ENCODE peak calls at places on chromosomes 12 and 14, in six cellular contexts. S is mesenchymal stem cell, E is cardiac muscle cell, C is suprapubic skin, P is heart left ventricle, M is A549. X is an unnamed sample.
A peak's percentile ranks its signal among the peaks of the same experiment; 100 is the strongest.

GRCh38 chr14:103347091-103347815 is 13.2 kb downstream of the EIF5 start:
- DNase-seq in E (no peak), P (no peak), M (no peak), C (no peak), S (no peak), X (no peak)

GRCh38 chr14:81408595-81408994 is 8.5 kb upstream of the STON2 start:
- DNase-seq in S (no peak), C (no peak), E (no peak), M (no peak), P (no peak), X (no peak)

GRCh38 chr12:112506513-112507166 is 87.9 kb downstream of the PTPN11 start:
- DNase-seq in M (peak; percentile 33), C (no peak), P (no peak), E (no peak), S (no peak), X (no peak)

GRCh38 chr14:47674546-47675238 is 713 bp downstream of the MDGA2 start:
- DNase-seq in M (no peak), P (no peak), S (peak; percentile 44), E (peak; percentile 48), C (no peak), X (no peak)

GRCh38 chr12:93202688-93203087 is 175.0 kb upstream of the NUDT4 start:
- DNase-seq in E (no peak), S (no peak), M (no peak), P (no peak), C (no peak), X (no peak)

GRCh38 chr12:113184098-113184899 is 979 bp downstream of the DDX54 start:
- DNase-seq in E (no peak), P (no peak), S (no peak), C (no peak), M (no peak), X (no peak)

GRCh38 chr12:100574262-100575074 is 984 bp downstream of the GAS2L3 start:
- DNase-seq in S (peak; percentile 37), P (peak; percentile 30), C (no peak), E (peak; percentile 14), M (peak; percentile 10), X (no peak)

GRCh38 chr12:52217223-52217622 is 15.8 kb upstream of the KRT7 start:
- DNase-seq in S (peak; percentile 53), M (peak; percentile 75), P (peak; percentile 66), E (no peak), C (no peak), X (no peak)

GRCh38 chr12:19012965-19013364 is 116.6 kb upstream of the PLEKHA5 start:
- DNase-seq in S (no peak), M (no peak), C (no peak), E (no peak), P (no peak), X (no peak)

GRCh38 chr12:104006929-104007328 is 41.3 kb downstream of the TDG start:
- DNase-seq in C (no peak), E (no peak), M (peak; percentile 20), P (no peak), S (peak; percentile 53), X (no peak)

DNA sequence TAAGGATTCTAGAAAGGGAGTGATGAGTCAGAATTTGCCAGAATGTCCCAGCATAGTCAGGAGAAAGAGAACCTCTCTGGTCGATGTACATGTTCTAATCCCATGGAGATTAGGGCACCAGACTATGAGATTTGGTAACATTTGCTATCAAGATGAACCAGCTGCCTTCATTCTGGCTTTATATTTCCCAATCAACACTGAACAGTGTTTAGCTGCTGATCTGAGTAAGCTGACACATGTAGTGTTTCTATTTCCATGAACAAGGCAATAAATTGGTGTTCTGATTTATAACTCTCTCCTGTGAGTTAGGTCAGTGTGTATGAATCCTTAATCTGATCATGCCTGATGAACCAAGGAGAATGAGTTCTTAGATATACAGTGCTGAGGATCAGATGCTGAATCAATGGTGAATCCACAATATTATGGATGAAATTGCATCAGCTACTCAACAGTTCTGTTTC is 158.0 kb upstream of the AMIGO2 start:
- DNase-seq in P (no peak), M (no peak), E (no peak), S (peak; percentile 41), C (no peak), X (no peak)
- H3K4me3 ChIP-seq in P (no peak overlapping the region), M (no peak overlapping the region), E (no peak overlapping the region), S (no peak overlapping the region), C (no peak overlapping the region), X (peak overlapping the region; percentile 28)

GRCh38 chr12:2334291-2335088 is 281.7 kb downstream of the CACNA1C start:
- DNase-seq in M (no peak), C (no peak), S (no peak), P (no peak), E (no peak), X (no peak)
- H3K4me1 ChIP-seq in M (no peaks in the 10 kb centered on the region), C (peaks cover 14% of the 10 kb centered on the region), S (peaks cover 28% of the 10 kb centered on the region), P (peaks cover 44% of the 10 kb centered on the region), E (peaks cover 31% of the 10 kb centered on the region), X (no peaks in the 10 kb centered on the region)

GRCh38 chr14:73722581-73722980 is 8.4 kb upstream of the PNMA1 start:
- DNase-seq in S (no peak), E (no peak), P (no peak), C (no peak), M (no peak), X (no peak)

GRCh38 chr14:73724696-73725095 is 10.5 kb upstream of the PNMA1 start:
- DNase-seq in C (no peak), M (no peak), P (no peak), E (no peak), S (no peak), X (no peak)

GRCh38 chr14:73725116-73726024 is 11.2 kb upstream of the PNMA1 start:
- DNase-seq in P (no peak), S (peak; percentile 62), M (no peak), E (no peak), C (no peak), X (no peak)

GRCh38 chr14:73723411-73723798 is 9.2 kb upstream of the PNMA1 start:
- DNase-seq in M (no peak), S (peak; percentile 83), P (no peak), E (no peak), C (no peak), X (no peak)

DNA sequence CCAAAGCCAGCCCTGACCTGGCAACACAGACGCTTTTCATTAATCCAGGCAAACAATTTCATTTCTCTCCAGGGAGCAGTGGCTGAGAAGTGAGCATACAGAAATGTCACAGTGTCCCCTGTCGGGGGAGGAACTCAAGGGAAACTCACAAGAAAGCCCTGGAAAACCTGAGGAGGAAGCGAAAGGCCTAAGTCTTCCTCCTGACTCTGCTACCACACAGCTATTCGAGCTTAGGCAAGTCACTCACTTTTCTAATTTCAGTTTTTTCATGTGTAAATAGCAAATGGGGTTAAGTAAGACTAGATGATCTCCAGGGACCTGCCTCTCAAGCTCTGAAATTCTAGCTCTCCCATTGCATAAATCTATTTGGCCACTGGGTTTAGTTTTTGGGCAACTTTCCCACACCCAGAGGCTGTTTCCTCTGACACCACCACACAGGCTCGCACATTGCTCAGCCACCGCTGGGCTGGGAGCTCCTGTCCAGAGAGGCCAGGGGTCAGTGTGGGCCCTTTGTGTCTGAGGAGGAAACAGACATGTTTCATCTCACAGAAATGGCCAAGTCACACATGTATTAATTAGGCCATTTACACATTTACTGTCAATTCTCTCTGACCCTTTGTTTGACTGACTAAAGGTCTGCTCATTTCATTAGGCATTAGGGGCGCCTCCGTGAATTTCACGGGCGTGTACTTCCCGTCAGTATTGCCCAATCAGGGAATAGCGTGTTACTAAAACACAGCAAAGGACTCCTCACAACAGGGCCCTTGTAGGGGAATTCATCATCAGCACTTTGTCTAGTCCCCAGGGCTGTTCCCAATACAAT is 9.8 kb upstream of the PNMA1 start:
- DNase-seq in S (peak; percentile 97), M (peak; percentile 78), C (no peak), P (peak; percentile 81), E (no peak), X (no peak)
- H3K27ac ChIP-seq in S (peak overlapping the region; percentile 97), M (peak overlapping the region; percentile 68), C (peak overlapping the region; percentile 79), P (peak overlapping the region; percentile 68), E (no peak overlapping the region), X (peak overlapping the region; percentile 76)

GRCh38 chr12:122864894-122865253 is 29.6 kb downstream of the HIP1R start:
- DNase-seq in M (no peak), P (no peak), C (no peak), E (no peak), S (no peak), X (no peak)
- H3K4me3 ChIP-seq in M (no peak overlapping the region), P (no peak overlapping the region), C (no peak overlapping the region), E (no peak overlapping the region), S (no peak overlapping the region), X (no peak overlapping the region)

GRCh38 chr14:35400707-35401421 is 3.7 kb downstream of the NFKBIA start:
- DNase-seq in P (no peak), E (no peak), S (peak; percentile 81), C (no peak), M (no peak), X (no peak)
- H3K4me1 ChIP-seq in P (peaks cover 37% of the 10 kb centered on the region), E (peaks cover 27% of the 10 kb centered on the region), S (peaks cover 25% of the 10 kb centered on the region), C (peaks cover 66% of the 10 kb centered on the region), M (peaks cover 64% of the 10 kb centered on the region), X (peaks cover 46% of the 10 kb centered on the region)

GRCh38 chr14:50357753-50358380 is 38.8 kb downstream of the CDKL1 start:
- DNase-seq in C (no peak), P (no peak), M (no peak), S (no peak), E (no peak), X (no peak)
- H3K27ac ChIP-seq in C (no peak overlapping the region), P (no peak overlapping the region), M (no peak overlapping the region), S (no peak overlapping the region), E (no peak overlapping the region), X (no peak overlapping the region)